ENCODE peak calls at places on chromosomes 4 and X, in five cellular contexts. X is heart right ventricle; B is CD8-positive, alpha-beta T cell; L is thoracic aorta; C is cardiac muscle cell. U is an unnamed sample. For H3K4me1, the result is how much of the 10 kb centered on the place peaks cover.

GRCh38 chrX:50281253-50281652 is 76.7 kb downstream of the CCNB3 start:
- DNase-seq in X (no peak), B (no peak), L (no peak), C (no peak), U (no peak)

GRCh38 chrX:115898382-115899001 is 272.1 kb upstream of the AGTR2 start:
- DNase-seq in X (no peak), B (no peak), L (no peak), C (peak), U (no peak)

GRCh38 chr4:151887151-151887815 is 126.5 kb upstream of the GATB start:
- DNase-seq in X (no peak), B (no peak), L (no peak), C (no peak), U (no peak)

GRCh38 chr4:75099321-75099720 is 166.4 kb downstream of the PARM1 start:
- DNase-seq in X (no peak), B (no peak), L (no peak), C (no peak), U (no peak)

GRCh38 chrX:15908891-15909290 is 54.3 kb upstream of the AP1S2 start:
- DNase-seq in X (no peak), B (no peak), L (no peak), C (no peak), U (no peak)

GRCh38 chr4:109211671-109212070 is 90.8 kb downstream of the COL25A1 start:
- DNase-seq in X (no peak), B (no peak), L (no peak), C (no peak), U (peak)

GRCh38 chrX:103792916-103793540 is 16.4 kb downstream of the PLP1 start:
- DNase-seq in X (no peak), B (no peak), L (no peak), C (no peak), U (no peak)

GRCh38 chr4:181504846-181505374 is 738.3 kb upstream of the TENM3 start:
- DNase-seq in X (no peak), B (no peak), L (no peak), C (peak), U (no peak)

GRCh38 chr4:48290146-48290772 is 20.6 kb upstream of the TEC start:
- DNase-seq in X (no peak), B (no peak), L (no peak), C (peak), U (peak)

GRCh38 chr4:159010563-159011260 is 92.2 kb upstream of the RAPGEF2 start:
- DNase-seq in X (peak), B (no peak), L (no peak), C (no peak), U (no peak)

GRCh38 chr4:147590249-147590920 is 26.8 kb upstream of the TMEM184C start:
- DNase-seq in X (peak), B (no peak), L (peak), C (peak), U (peak)

GRCh38 chrX:41014776-41015175 is 70.5 kb upstream of the USP9X start:
- DNase-seq in X (no peak), B (no peak), L (no peak), C (no peak), U (no peak)

GRCh38 chrX:426881-427280 is 40.2 kb upstream of the PPP2R3B start:
- DNase-seq in X (no peak), B (no peak), L (no peak), C (no peak), U (no peak)

GRCh38 chrX:25726539-25726938 is 411.6 kb upstream of the MAGEB18 start:
- DNase-seq in X (no peak), B (no peak), L (no peak), C (no peak), U (no peak)

GRCh38 chr4:76951333-76952033 is 1.9 kb downstream of the SEPTIN11 start:
- DNase-seq in X (no peak), B (no peak), L (no peak), C (no peak), U (peak)
- H3K4me3 ChIP-seq in X (peak), B (peak), L (peak), C (peak), U (peak)

GRCh38 chr4:184309241-184310170 is 91.8 kb upstream of the ENPP6 start:
- DNase-seq in X (no peak), B (no peak), L (no peak), C (no peak), U (no peak)
- H3K4me1 ChIP-seq in X (under half), B (under half), L (under half), C (under half), U (under half)

GRCh38 chr4:184896868-184897715 is 71.3 kb upstream of the ACSL1 start:
- DNase-seq in X (no peak), B (no peak), L (no peak), C (no peak), U (no peak)

GRCh38 chr4:184892999-184893398 is 67.2 kb upstream of the ACSL1 start:
- DNase-seq in X (no peak), B (no peak), L (no peak), C (no peak), U (no peak)

GRCh38 chr4:184895012-184895795 is 69.4 kb upstream of the ACSL1 start:
- DNase-seq in X (no peak), B (no peak), L (no peak), C (no peak), U (no peak)

GRCh38 chr4:184891765-184892164 is 66.0 kb upstream of the ACSL1 start:
- DNase-seq in X (no peak), B (no peak), L (no peak), C (no peak), U (no peak)

GRCh38 chr4:184893836-184894571 is 68.2 kb upstream of the ACSL1 start:
- DNase-seq in X (no peak), B (no peak), L (no peak), C (no peak), U (no peak)
- H3K27ac ChIP-seq in X (no peak), B (no peak), L (no peak), C (no peak), U (no peak)

DNA sequence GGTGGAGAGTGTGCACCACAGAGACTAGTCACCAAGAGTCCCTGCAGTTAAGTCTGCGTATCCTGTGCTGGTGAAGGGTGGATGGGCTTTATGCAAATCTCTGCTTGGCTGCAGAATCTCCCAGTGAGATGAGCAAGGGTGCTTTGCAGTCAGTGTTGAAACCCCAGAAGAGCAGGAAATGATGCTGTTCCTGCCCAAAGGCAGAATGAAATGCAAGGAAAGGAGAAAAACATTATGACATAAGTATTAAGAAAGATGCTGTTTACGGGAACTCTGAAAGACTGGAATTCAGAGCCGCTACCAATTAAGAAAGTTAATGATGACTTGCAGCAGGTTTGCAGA is 25.4 kb upstream of the ACSL1 start:
- DNase-seq in X (no peak), B (no peak), L (no peak), C (no peak), U (no peak)
- H3K4me3 ChIP-seq in X (no peak), B (no peak), L (no peak), C (no peak), U (no peak)

GRCh38 chr4:128519163-128519810 is 231.7 kb upstream of the PGRMC2 start:
- DNase-seq in X (peak), B (no peak), L (no peak), C (no peak), U (peak)
- H3K4me1 ChIP-seq in X (under half), B (under half), L (under half), C (under half), U (under half)

GRCh38 chrX:11197671-11198070 is 86.5 kb downstream of the HCCS start:
- DNase-seq in X (no peak), B (no peak), L (no peak), C (no peak), U (no peak)
- H3K27ac ChIP-seq in X (no peak), B (no peak), L (no peak), C (no peak), U (no peak)

GRCh38 chr4:25032126-25032525 is 1.4 kb upstream of the LGI2 start:
- DNase-seq in X (no peak), B (no peak), L (no peak), C (no peak), U (no peak)

GRCh38 chr4:25029479-25030282 is 1.1 kb downstream of the LGI2 start:
- DNase-seq in X (no peak), B (no peak), L (no peak), C (no peak), U (no peak)

GRCh38 chr4:25030283-25031076 is at the start of gene LGI2:
- DNase-seq in X (peak), B (no peak), L (no peak), C (peak), U (peak)

DNA sequence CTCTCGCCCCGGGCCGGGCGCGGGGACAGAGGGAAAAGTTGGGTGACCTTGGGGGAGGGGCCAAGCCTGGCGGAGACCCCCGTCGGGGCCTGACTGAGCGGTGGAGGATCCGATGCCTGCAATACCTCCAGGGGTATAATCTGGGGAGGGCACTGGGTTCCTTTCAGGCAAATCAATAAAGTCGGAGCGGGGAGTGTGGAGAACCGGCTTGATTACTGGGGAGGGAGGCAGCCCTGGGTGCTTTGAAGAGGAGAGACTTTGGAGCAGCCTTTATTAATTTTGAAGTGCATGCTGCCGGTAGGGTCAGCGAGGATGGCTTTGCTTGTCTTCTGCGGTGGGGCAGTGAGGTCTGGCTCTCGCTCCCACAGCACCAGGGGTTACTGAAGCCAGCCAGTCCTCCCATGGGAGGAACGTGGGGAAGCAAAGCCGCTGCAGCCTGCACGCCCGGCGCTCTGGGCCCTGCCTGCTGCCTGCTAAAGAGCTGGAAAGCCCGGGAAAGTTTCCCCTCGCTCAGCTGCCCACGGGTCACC is 396 bp upstream of the LGI2 start:
- DNase-seq in X (peak), B (no peak), L (no peak), C (peak), U (peak)
- H3K4me3 ChIP-seq in X (peak), B (no peak), L (peak), C (peak), U (peak)

DNA sequence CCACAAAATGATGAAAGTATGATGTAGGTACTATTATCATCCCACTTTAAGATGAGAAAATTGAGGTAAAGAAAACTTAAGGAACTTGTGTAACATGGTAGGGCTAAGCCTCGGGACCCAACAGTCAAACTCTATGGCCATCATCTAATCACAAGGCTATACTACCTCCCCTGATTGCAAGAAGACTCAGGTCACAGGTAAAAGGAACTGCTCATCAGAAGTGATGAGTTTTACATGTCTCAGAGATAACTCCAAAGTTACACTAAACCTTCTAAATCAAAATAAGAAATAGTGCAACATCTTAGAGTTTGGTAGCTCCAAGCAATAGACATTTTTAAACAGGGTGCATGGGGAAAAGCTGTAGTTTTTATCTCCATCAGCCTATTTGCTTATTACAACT is 96.5 kb upstream of the MYOZ2 start:
- DNase-seq in X (no peak), B (no peak), L (no peak), C (no peak), U (no peak)
- H3K4me1 ChIP-seq in X (half or more), B (under half), L (half or more), C (under half), U (under half)

GRCh38 chr4:7634611-7635010 is 199.9 kb upstream of the PSAPL1 start:
- DNase-seq in X (no peak), B (no peak), L (no peak), C (no peak), U (no peak)
- H3K27ac ChIP-seq in X (no peak), B (no peak), L (no peak), C (no peak), U (no peak)

U was measured in SJCRH30.